ENCODE peak calls at places on chromosomes 6 and 20, in six cellular contexts. C, S, L, G, O and Y are unnamed samples.

GRCh38 chr20:53215166-53215565 is 243.0 kb downstream of the TSHZ2 start:
- DNase-seq in C (no peak), G (no peak), S (no peak), L (no peak), O (no peak), Y (no peak)

GRCh38 chr6:16092140-16092539 is 36.7 kb upstream of the MYLIP start:
- DNase-seq in O (no peak), C (no peak), L (no peak), G (no peak), S (no peak), Y (no peak)

GRCh38 chr20:20754758-20755157 is 42.3 kb upstream of the RALGAPA2 start:
- DNase-seq in S (no peak), G (no peak), C (no peak), O (no peak), L (no peak), Y (no peak)

GRCh38 chr6:106997392-106998257 is 23.1 kb upstream of the CD24 start:
- DNase-seq in L (peak; percentile 49), S (peak; percentile 66), G (peak; percentile 29), O (peak; percentile 33), C (no peak), Y (peak; percentile 73)

GRCh38 chr6:154512214-154512613 is 1.7 kb upstream of the CNKSR3 start:
- DNase-seq in O (no peak), L (no peak), S (no peak), G (no peak), C (no peak), Y (no peak)

GRCh38 chr6:142279350-142280180 is 22.2 kb upstream of the ADGRG6 start:
- DNase-seq in L (no peak), G (peak; percentile 44), S (no peak), C (no peak), O (peak; percentile 46), Y (no peak)

GRCh38 chr6:77341058-77341986 is 122.0 kb downstream of the HTR1B start:
- DNase-seq in S (no peak), G (no peak), O (peak; percentile 1), L (no peak), C (no peak), Y (no peak)

GRCh38 chr20:23336476-23336875 is 14.1 kb upstream of the NXT1 start:
- DNase-seq in C (no peak), L (no peak), S (no peak), G (no peak), O (no peak), Y (no peak)

GRCh38 chr20:6142348-6142993 is 19.6 kb upstream of the FERMT1 start:
- DNase-seq in G (peak; percentile 48), S (peak; percentile 58), L (peak; percentile 36), C (no peak), O (peak; percentile 71), Y (peak; percentile 65)

GRCh38 chr6:16637635-16638034 is 123.6 kb downstream of the ATXN1 start:
- DNase-seq in S (no peak), O (no peak), C (no peak), L (no peak), G (no peak), Y (no peak)

GRCh38 chr6:166610104-166610503 is 16.9 kb downstream of the RPS6KA2 start:
- DNase-seq in O (no peak), C (no peak), S (no peak), L (no peak), G (no peak), Y (no peak)

GRCh38 chr6:129844118-129844891 is 16.8 kb downstream of the TMEM244 start:
- DNase-seq in S (peak; percentile 0), C (no peak), O (peak; percentile 38), L (peak; percentile 71), G (peak; percentile 87), Y (peak; percentile 5)

GRCh38 chr20:37994512-37994911 is 38.7 kb downstream of the TTI1 start:
- DNase-seq in G (no peak), S (no peak), O (peak; percentile 99), C (no peak), L (peak; percentile 70), Y (no peak)

GRCh38 chr20:17859002-17859615 is 109.5 kb downstream of the SNX5 start:
- DNase-seq in G (no peak), S (no peak), L (no peak), O (no peak), C (no peak), Y (no peak)

GRCh38 chr6:52213127-52213526 is 27.0 kb downstream of the IL17A start:
- DNase-seq in C (no peak), G (no peak), O (no peak), S (no peak), L (no peak), Y (no peak)
- TF ChIP-seq CTCF in C (no peak), G (no peak), O (no peak), S (no peak), L (no peak), Y (no peak)

GRCh38 chr6:36735110-36735971 is 37.7 kb downstream of the RAB44 start:
- DNase-seq in C (peak; percentile 46), G (peak; percentile 83), S (no peak), O (no peak), L (no peak), Y (no peak)
- TF ChIP-seq CTCF in C (no peak), G (peak; percentile 30), S (no peak), O (no peak), L (no peak), Y (no peak)

GRCh38 chr6:46210294-46210693 is 39.5 kb upstream of the ENPP5 start:
- DNase-seq in L (no peak), G (no peak), S (no peak), O (no peak), C (no peak), Y (no peak)

GRCh38 chr6:46204880-46205650 is 34.3 kb upstream of the ENPP5 start:
- DNase-seq in L (no peak), G (no peak), C (no peak), S (no peak), O (no peak), Y (no peak)

GRCh38 chr6:46207174-46207573 is 36.4 kb upstream of the ENPP5 start:
- DNase-seq in S (no peak), O (no peak), C (no peak), L (no peak), G (no peak), Y (no peak)

GRCh38 chr6:46211917-46212316 is 41.1 kb upstream of the ENPP5 start:
- DNase-seq in L (no peak), O (no peak), C (no peak), G (no peak), S (no peak), Y (no peak)

GRCh38 chr6:46208303-46208702 is 37.5 kb upstream of the ENPP5 start:
- DNase-seq in G (no peak), S (no peak), L (no peak), O (no peak), C (no peak), Y (no peak)
- TF ChIP-seq CTCF in G (no peak), S (no peak), L (no peak), O (no peak), C (no peak), Y (no peak)

DNA sequence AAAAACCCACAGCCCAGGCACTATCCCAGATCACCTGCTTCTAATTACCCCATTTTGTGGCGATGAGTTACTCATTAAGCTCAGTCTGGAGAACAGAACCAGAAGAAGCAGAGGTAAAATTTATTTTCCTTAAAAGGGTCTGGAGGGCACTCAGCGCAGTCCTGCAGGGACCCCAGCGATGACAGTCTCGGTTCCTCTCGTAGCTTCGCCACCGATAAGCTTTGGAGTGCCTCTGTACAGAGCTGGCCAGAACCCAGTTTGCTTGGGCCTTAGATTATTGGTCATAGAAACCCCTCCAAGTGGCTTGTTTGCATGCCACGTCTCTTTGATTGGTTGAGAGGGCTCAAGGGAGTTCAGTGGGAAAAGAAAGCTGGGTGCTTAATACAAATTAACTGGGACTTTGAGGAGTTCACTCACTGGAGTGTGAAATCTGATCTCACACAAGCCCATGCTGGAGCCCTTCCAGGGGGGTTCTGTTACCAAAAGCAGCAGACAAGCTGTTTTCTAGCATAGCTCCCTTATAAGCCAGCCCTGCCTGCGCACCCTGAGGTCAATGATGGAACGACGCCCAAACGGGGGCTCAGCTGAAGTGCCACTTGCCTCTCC is 158.5 kb upstream of the ARID1B start:
- DNase-seq in G (no peak), S (peak; percentile 46), L (no peak), C (no peak), O (no peak), Y (peak; percentile 40)
- TF ChIP-seq CTCF in G (no peak), S (no peak), L (no peak), C (no peak), O (no peak), Y (peak; percentile 19)

GRCh38 chr6:90295854-90296345 is 743 bp downstream of the BACH2 start:
- DNase-seq in S (peak; percentile 81), O (peak; percentile 64), G (peak; percentile 18), L (peak; percentile 71), C (peak; percentile 35), Y (peak; percentile 71)

GRCh38 chr6:90296346-90297123 is at the start of gene BACH2:
- DNase-seq in G (peak; percentile 54), C (peak; percentile 93), S (peak; percentile 88), O (peak; percentile 80), L (peak; percentile 90), Y (peak; percentile 93)

GRCh38 chr6:90294008-90294511 is 2.6 kb downstream of the BACH2 start:
- DNase-seq in S (no peak), G (no peak), L (no peak), O (no peak), C (no peak), Y (no peak)

GRCh38 chr6:90294614-90294988 is 2.0 kb downstream of the BACH2 start:
- DNase-seq in C (no peak), L (no peak), S (peak; percentile 21), O (peak; percentile 16), G (no peak), Y (peak; percentile 29)

DNA sequence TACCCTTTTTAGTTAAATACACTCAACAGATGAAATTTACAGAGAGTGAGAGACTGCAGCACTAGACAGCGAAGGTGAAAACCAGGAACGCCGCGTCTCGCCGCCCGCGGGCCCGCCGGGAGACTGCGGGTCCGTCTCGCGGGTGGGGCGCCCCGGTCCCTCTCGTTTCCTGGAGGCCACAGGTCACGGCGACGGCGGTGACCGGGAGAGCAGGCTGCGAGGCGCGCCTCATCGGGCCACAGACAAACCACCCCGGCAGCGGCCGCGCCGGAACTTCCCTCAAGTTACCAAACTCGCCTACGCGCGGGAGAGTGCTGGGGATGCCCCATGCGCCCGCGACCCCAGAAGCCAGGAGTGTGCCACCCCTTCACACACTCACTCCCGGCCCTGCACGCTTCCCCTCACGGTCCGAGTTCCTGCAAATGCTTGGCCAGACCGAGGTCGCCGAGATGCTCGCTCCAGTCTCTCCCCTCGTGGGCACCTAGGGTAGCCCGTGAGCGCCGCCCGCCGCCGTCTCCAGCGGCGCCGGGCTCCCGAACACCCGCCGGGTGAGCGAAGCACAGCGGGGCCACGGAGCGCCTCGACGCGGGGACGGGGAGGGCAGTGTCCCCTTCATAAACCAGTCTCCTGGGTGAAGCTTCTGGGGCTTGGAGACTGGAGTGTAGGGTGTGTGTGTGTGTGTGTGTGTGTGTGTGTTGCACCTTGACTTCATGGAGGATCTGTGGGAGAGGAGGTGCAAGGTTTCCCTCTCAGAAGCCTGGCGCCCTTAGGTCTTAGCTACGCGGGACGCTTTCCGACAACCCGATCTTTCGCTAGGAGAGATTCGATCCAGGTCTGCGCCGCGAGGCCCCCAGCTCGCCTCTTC is 1.4 kb downstream of the BACH2 start:
- DNase-seq in G (no peak), O (peak; percentile 28), C (no peak), L (peak; percentile 60), S (peak; percentile 79), Y (peak; percentile 57)
- TF ChIP-seq CTCF in G (no peak), O (peak; percentile 48), C (no peak), L (no peak), S (peak; percentile 39), Y (no peak)